ENCODE peak calls at places on chromosomes 16 and 17, in five cellular contexts. I, K, B, A and Q are unnamed samples.

GRCh38 chr17:60989439-60989838 is 311.8 kb downstream of the BCAS3 start:
- DNase-seq in B (no peak), K (no peak), I (no peak), A (no peak), Q (no peak)

GRCh38 chr17:5055543-5055942 is 20.3 kb upstream of the SLC52A1 start:
- DNase-seq in I (no peak), B (no peak), K (no peak), A (no peak), Q (no peak)

GRCh38 chr16:63913278-63913677 is 1208.6 kb downstream of the CDH11 start:
- DNase-seq in I (no peak), K (no peak), A (no peak), B (no peak), Q (no peak)

GRCh38 chr17:45780921-45781320 is 3.2 kb upstream of the CRHR1 start:
- DNase-seq in I (no peak), K (no peak), A (no peak), B (no peak), Q (no peak)

GRCh38 chr17:79652999-79653643 is 42.3 kb upstream of the RBFOX3 start:
- DNase-seq in B (no peak), I (no peak), K (no peak), A (no peak), Q (no peak)

GRCh38 chr16:84292032-84292431 is 2.6 kb upstream of the WFDC1 start:
- DNase-seq in A (no peak), K (no peak), B (no peak), I (peak; percentile 92), Q (no peak)

GRCh38 chr17:50621562-50621961 is 13.1 kb upstream of the ABCC3 start:
- DNase-seq in K (no peak), A (no peak), I (no peak), B (no peak), Q (no peak)

GRCh38 chr16:89320717-89321501 is 103.4 kb downstream of the ZNF778 start:
- DNase-seq in B (peak; percentile 20), I (peak; percentile 77), K (no peak), A (no peak), Q (no peak)

GRCh38 chr17:5164465-5164864 is 27.2 kb downstream of the ZNF594 start:
- DNase-seq in K (no peak), I (no peak), A (no peak), B (no peak), Q (no peak)

GRCh38 chr16:85570735-85571562 is 42.2 kb upstream of the GSE1 start:
- DNase-seq in K (no peak), I (no peak), B (no peak), A (no peak), Q (no peak)

GRCh38 chr16:751152-752007 is 9.2 kb upstream of the MSLN start:
- DNase-seq in I (no peak), K (no peak), A (no peak), B (no peak), Q (no peak)

GRCh38 chr16:13906426-13907089 is 13.4 kb upstream of the ERCC4 start:
- DNase-seq in A (no peak), K (no peak), I (no peak), B (no peak), Q (no peak)

GRCh38 chr17:1412185-1413110 is 12.4 kb upstream of the YWHAE start:
- DNase-seq in I (no peak), K (no peak), A (no peak), B (no peak), Q (no peak)

GRCh38 chr16:3992297-3993051 is 112.0 kb upstream of the CREBBP start:
- DNase-seq in A (no peak), B (no peak), I (no peak), K (no peak), Q (no peak)

GRCh38 chr16:30914849-30915248 is 8.5 kb upstream of the FBXL19 start:
- DNase-seq in B (no peak), I (no peak), K (no peak), A (no peak), Q (no peak)

GRCh38 chr17:82883461-82884031 is 43.7 kb upstream of the ZNF750 start:
- DNase-seq in A (no peak), B (no peak), I (no peak), K (no peak), Q (no peak)

GRCh38 chr16:17768257-17768656 is 297.5 kb upstream of the XYLT1 start:
- DNase-seq in I (no peak), A (no peak), B (peak; percentile 73), K (no peak), Q (no peak)

GRCh38 chr16:26680671-26681070 is 386.1 kb upstream of the C16orf82 start:
- DNase-seq in K (no peak), B (no peak), I (no peak), A (no peak), Q (no peak)

GRCh38 chr17:80270836-80271235 is 10.2 kb downstream of the RNF213 start:
- DNase-seq in K (no peak), I (no peak), B (peak; percentile 79), A (no peak), Q (no peak)

GRCh38 chr17:33012522-33013033 is 20.9 kb downstream of the SPACA3 start:
- DNase-seq in K (no peak), B (peak; percentile 92), I (no peak), A (no peak), Q (no peak)

GRCh38 chr17:37527249-37527851 is 37.7 kb downstream of the DUSP14 start:
- DNase-seq in K (no peak), B (peak; percentile 60), I (peak; percentile 13), A (no peak), Q (peak; percentile 50)

GRCh38 chr17:81941484-81942166 is 4.5 kb upstream of the PYCR1 start:
- DNase-seq in B (no peak), K (no peak), A (no peak), I (no peak), Q (peak; percentile 50)

GRCh38 chr16:22070361-22071351 is 21.7 kb upstream of the VWA3A start:
- DNase-seq in A (no peak), B (no peak), K (no peak), I (no peak), Q (no peak)

GRCh38 chr17:3688852-3689261 is 7.1 kb downstream of the P2RX5 start:
- DNase-seq in A (no peak), B (no peak), K (no peak), I (no peak), Q (no peak)

GRCh38 chr17:14211778-14212177 is 24.9 kb downstream of the CDRT15 start:
- DNase-seq in B (no peak), I (no peak), A (no peak), K (no peak), Q (no peak)

GRCh38 chr16:22192261-22193133 is 13.6 kb upstream of the EEF2K start:
- DNase-seq in K (peak; percentile 67), I (no peak), B (peak; percentile 82), A (peak; percentile 19), Q (peak; percentile 68)

GRCh38 chr17:322006-322780 is 30.4 kb downstream of the RPH3AL start:
- DNase-seq in B (no peak), I (no peak), K (no peak), A (no peak), Q (no peak)

GRCh38 chr17:57946798-57947358 is 8.3 kb downstream of the CUEDC1 start:
- DNase-seq in B (peak; percentile 60), K (no peak), I (peak; percentile 34), A (no peak), Q (no peak)

GRCh38 chr17:29146369-29146972 is 33.7 kb downstream of the MYO18A start:
- DNase-seq in A (no peak), K (no peak), B (no peak), I (no peak), Q (no peak)

GRCh38 chr17:19004601-19005441 is at the start of gene FAM83G:
- DNase-seq in K (peak; percentile 83), A (no peak), B (peak; percentile 76), I (peak; percentile 18), Q (no peak)

GRCh38 chr17:57597531-57598453 is 147.3 kb downstream of the CCDC182 start:
- DNase-seq in B (peak; percentile 80), K (no peak), A (peak; percentile 17), I (peak; percentile 80), Q (peak; percentile 74)

GRCh38 chr17:40909755-40910154 is 24.7 kb upstream of the KRT20 start:
- DNase-seq in B (peak; percentile 43), A (no peak), K (no peak), I (no peak), Q (no peak)

GRCh38 chr17:36650096-36650764 is 48.8 kb downstream of the MRM1 start:
- DNase-seq in B (no peak), I (no peak), A (no peak), K (no peak), Q (no peak)

GRCh38 chr17:2095536-2095910 is 40.6 kb downstream of the HIC1 start:
- DNase-seq in A (no peak), B (no peak), K (no peak), I (no peak), Q (no peak)

GRCh38 chr17:73891001-73891400 is 246.8 kb upstream of the SDK2 start:
- DNase-seq in A (no peak), K (no peak), I (no peak), B (no peak), Q (no peak)

GRCh38 chr16:20803192-20803560 is 3.1 kb downstream of the ERI2 start:
- DNase-seq in I (no peak), B (no peak), K (no peak), A (no peak), Q (no peak)